ENCODE peak calls at places on chromosomes 13 and 19, in six cellular contexts. B is fibroblast of lung; R is CD4-positive, alpha-beta T cell; M is left ventricle myocardium inferior; U is heart right ventricle; E is Peyer's patch. D is an unnamed sample. For H3K27me3, the result is how much of the 10 kb centered on the place peaks cover.

GRCh38 chr13:39493966-39494365 is 109.0 kb downstream of the LHFPL6 start:
- DNase-seq in B (no peak), R (no peak), M (no peak), U (no peak), E (no peak), D (no peak)

GRCh38 chr19:45710731-45711130 is 18.3 kb downstream of the QPCTL start:
- DNase-seq in B (no peak), R (no peak), M (no peak), U (no peak), E (no peak), D (no peak)

GRCh38 chr13:31477961-31478360 is 261.4 kb upstream of the RXFP2 start:
- DNase-seq in B (peak), R (no peak), M (no peak), U (no peak), E (no peak), D (no peak)

GRCh38 chr13:23983671-23984070 is 86.4 kb upstream of the C1QTNF9B start:
- DNase-seq in B (no peak), R (no peak), M (no peak), U (no peak), E (no peak), D (no peak)

GRCh38 chr13:26784704-26785639 is 24.4 kb upstream of the GPR12 start:
- DNase-seq in B (no peak), R (no peak), M (no peak), U (no peak), E (peak), D (no peak)

GRCh38 chr19:42207767-42208259 is 9.7 kb downstream of the DEDD2 start:
- DNase-seq in B (peak), R (no peak), M (no peak), U (no peak), E (no peak), D (no peak)

GRCh38 chr13:20129076-20129475 is 31.8 kb downstream of the GJA3 start:
- DNase-seq in B (no peak), R (no peak), M (no peak), U (no peak), E (no peak), D (no peak)

GRCh38 chr13:48400820-48401219 is 12.1 kb downstream of the LPAR6 start:
- DNase-seq in B (peak), R (no peak), M (no peak), U (no peak), E (no peak), D (no peak)

GRCh38 chr13:80235559-80236296 is 105.2 kb downstream of the SPRY2 start:
- DNase-seq in B (peak), R (no peak), M (no peak), U (peak), E (no peak), D (no peak)

GRCh38 chr19:29622191-29623070 is 16.3 kb downstream of the POP4 start:
- DNase-seq in B (no peak), R (no peak), M (no peak), U (no peak), E (no peak), D (no peak)

GRCh38 chr19:6536138-6536671 is 5.4 kb downstream of the TNFSF9 start:
- DNase-seq in B (peak), R (peak), M (no peak), U (no peak), E (peak), D (no peak)

GRCh38 chr13:72637561-72637960 is 89.9 kb downstream of the MZT1 start:
- DNase-seq in B (no peak), R (no peak), M (no peak), U (no peak), E (no peak), D (no peak)

GRCh38 chr13:40432018-40432978 is 234.1 kb downstream of the FOXO1 start:
- DNase-seq in B (no peak), R (no peak), M (no peak), U (no peak), E (no peak), D (no peak)

GRCh38 chr19:33558846-33559245 is 37.3 kb upstream of the PEPD start:
- DNase-seq in B (no peak), R (no peak), M (no peak), U (no peak), E (no peak), D (no peak)

GRCh38 chr13:101341464-101341863 is 74.8 kb downstream of the NALCN start:
- DNase-seq in B (peak), R (no peak), M (no peak), U (no peak), E (no peak), D (no peak)

GRCh38 chr13:84191199-84191598 is 308.9 kb upstream of the SLITRK1 start:
- DNase-seq in B (peak), R (no peak), M (no peak), U (no peak), E (no peak), D (no peak)

GRCh38 chr13:43988302-43988701 is 108.6 kb downstream of the LACC1 start:
- DNase-seq in B (peak), R (no peak), M (no peak), U (no peak), E (no peak), D (no peak)

GRCh38 chr19:46537136-46538097 is 41.8 kb upstream of the PNMA8B start:
- DNase-seq in B (peak), R (peak), M (peak), U (peak), E (peak), D (no peak)

GRCh38 chr19:18514800-18515682 is 6.8 kb downstream of the ELL start:
- DNase-seq in B (no peak), R (no peak), M (peak), U (peak), E (peak), D (no peak)

DNA sequence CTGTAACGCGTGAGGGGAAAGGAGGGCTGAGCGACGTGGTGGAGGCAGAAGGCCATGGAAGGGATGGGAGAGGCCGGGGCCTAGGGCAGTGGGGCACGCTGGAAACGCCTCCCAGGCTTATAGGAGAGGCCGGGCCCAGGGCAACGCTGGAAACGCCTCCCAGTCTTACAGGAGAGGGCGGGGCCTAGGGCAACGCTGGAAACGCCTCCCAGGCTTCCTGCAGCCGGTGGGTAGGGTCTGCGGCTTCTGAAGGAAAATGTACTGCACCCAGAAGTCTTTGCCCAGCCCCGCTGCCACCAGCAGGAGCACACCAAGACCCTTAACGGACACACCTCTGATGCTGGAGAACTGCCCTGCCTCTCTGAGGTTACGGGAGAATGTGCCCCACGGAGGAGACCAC is 9.1 kb downstream of the CACTIN start:
- DNase-seq in B (no peak), R (no peak), M (no peak), U (no peak), E (no peak), D (peak)
- H3K27me3 ChIP-seq in B (under half), R (under half), M (under half), U (under half), E (under half), D (under half)

GRCh38 chr19:14031719-14032480 is at the start of gene IL27RA:
- DNase-seq in B (peak), R (peak), M (peak), U (peak), E (peak), D (no peak)
- H3K27ac ChIP-seq in B (no peak), R (peak), M (peak), U (peak), E (peak), D (no peak)

GRCh38 chr13:93183302-93183701 is 43.3 kb upstream of the GPC6 start:
- DNase-seq in B (no peak), R (no peak), M (no peak), U (no peak), E (no peak), D (no peak)
- TF ChIP-seq CTCF in B (no peak), R (no peak), M (no peak), U (no peak), E (no peak), D (peak)

GRCh38 chr19:12983091-12983490 is 12.2 kb upstream of the NFIX start:
- DNase-seq in B (no peak), R (no peak), M (no peak), U (no peak), E (no peak), D (no peak)
- H3K27me3 ChIP-seq in B (under half), R (under half), M (under half), U (under half), E (under half), D (under half)

GRCh38 chr13:36417328-36417727 is 15.0 kb upstream of the CCNA1 start:
- DNase-seq in B (no peak), R (no peak), M (no peak), U (no peak), E (no peak), D (no peak)
- H3K27ac ChIP-seq in B (no peak), R (no peak), M (no peak), U (no peak), E (no peak), D (no peak)

GRCh38 chr13:97257800-97258799 is 36.0 kb downstream of the MBNL2 start:
- DNase-seq in B (peak), R (no peak), M (peak), U (peak), E (no peak), D (no peak)
- TF ChIP-seq CTCF in B (peak), R (no peak), M (no peak), U (peak), E (no peak), D (peak)

DNA sequence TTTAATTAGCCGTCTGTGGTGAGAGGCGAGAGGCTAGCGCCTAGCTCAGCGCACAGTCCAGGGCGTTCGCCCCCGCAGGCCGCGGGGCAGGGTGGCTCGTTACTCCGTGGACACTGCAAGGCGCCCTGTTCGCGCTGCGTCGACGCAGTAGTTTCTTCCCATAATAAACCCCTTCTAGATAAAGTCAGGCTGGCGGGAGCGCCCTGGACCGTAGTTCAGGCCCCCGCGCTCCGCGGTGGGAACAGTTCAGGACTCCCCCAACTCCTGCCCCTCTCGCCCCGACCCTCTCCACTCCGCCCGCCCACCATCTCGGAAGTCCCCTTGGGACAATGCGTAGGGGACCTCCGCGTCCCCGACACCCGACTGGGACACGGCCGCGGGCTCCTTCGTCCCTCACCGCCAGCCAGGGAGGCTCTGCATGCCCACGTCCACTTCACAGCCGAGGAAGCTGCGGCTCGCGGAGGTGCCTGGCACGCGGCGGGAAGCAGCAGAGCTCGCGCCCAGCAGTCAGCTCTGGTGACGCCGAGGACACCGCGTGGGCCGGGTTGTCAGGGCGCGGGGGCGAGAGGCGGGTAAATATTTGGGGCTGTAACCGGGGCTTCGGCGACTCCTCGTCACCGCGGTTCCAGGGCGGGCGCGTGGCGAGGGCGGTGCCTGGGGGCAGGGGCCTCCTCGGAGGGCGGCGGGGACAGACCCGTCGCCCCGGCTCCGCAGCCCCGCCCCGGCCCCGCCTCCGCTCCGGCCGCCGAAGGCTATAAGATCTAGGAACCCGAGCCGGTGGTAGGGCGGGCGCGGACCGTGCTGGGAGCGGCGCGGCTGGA is at the start of gene RGCC:
- DNase-seq in B (peak), R (peak), M (peak), U (peak), E (peak), D (peak)
- H3K27me3 ChIP-seq in B (under half), R (under half), M (under half), U (under half), E (under half), D (under half)

GRCh38 chr19:13955662-13956364 is 3.5 kb downstream of the DCAF15 start:
- DNase-seq in B (no peak), R (no peak), M (no peak), U (no peak), E (no peak), D (no peak)
- H3K27ac ChIP-seq in B (no peak), R (no peak), M (peak), U (no peak), E (no peak), D (no peak)